ENCODE peak calls at places on chromosomes 6 and 20, in four cellular contexts. One of them, this sample, is unnamed.

GRCh38 chr6:82015043-82015442 is 232.5 kb downstream of the IBTK start:
- DNase-seq in LHCN-M2: peak
- DNase-seq in lower leg skin: no peak
- DNase-seq in smooth muscle cell of the brain vasculature: no peak
- DNase-seq in this sample: no peak

GRCh38 chr6:132443206-132443605 is 41.9 kb upstream of the MOXD1 start:
- DNase-seq in LHCN-M2: peak
- DNase-seq in lower leg skin: no peak
- DNase-seq in smooth muscle cell of the brain vasculature: no peak
- DNase-seq in this sample: no peak

GRCh38 chr6:145498425-145498824 is 236.9 kb downstream of the EPM2A start:
- DNase-seq in LHCN-M2: no peak
- DNase-seq in lower leg skin: no peak
- DNase-seq in smooth muscle cell of the brain vasculature: no peak
- DNase-seq in this sample: no peak

GRCh38 chr6:130967502-130968469 is 95.3 kb downstream of the EPB41L2 start:
- DNase-seq in LHCN-M2: peak
- DNase-seq in lower leg skin: no peak
- DNase-seq in smooth muscle cell of the brain vasculature: no peak
- DNase-seq in this sample: peak

GRCh38 chr20:47801759-47802158 is 16.5 kb upstream of the SULF2 start:
- DNase-seq in LHCN-M2: no peak
- DNase-seq in lower leg skin: no peak
- DNase-seq in smooth muscle cell of the brain vasculature: no peak
- DNase-seq in this sample: no peak

GRCh38 chr6:117210279-117210678 is 55.1 kb upstream of the VGLL2 start:
- DNase-seq in LHCN-M2: no peak
- DNase-seq in lower leg skin: no peak
- DNase-seq in smooth muscle cell of the brain vasculature: no peak
- DNase-seq in this sample: no peak

GRCh38 chr6:8888468-8888867 is 453.1 kb upstream of the SLC35B3 start:
- DNase-seq in LHCN-M2: no peak
- DNase-seq in lower leg skin: no peak
- DNase-seq in smooth muscle cell of the brain vasculature: no peak
- DNase-seq in this sample: no peak

GRCh38 chr6:130717657-130718056 is 109.5 kb upstream of the SMLR1 start:
- DNase-seq in LHCN-M2: no peak
- DNase-seq in lower leg skin: no peak
- DNase-seq in smooth muscle cell of the brain vasculature: no peak
- DNase-seq in this sample: peak

GRCh38 chr6:133205304-133205703 is 35.9 kb upstream of the EYA4 start:
- DNase-seq in LHCN-M2: no peak
- DNase-seq in lower leg skin: no peak
- DNase-seq in smooth muscle cell of the brain vasculature: no peak
- DNase-seq in this sample: peak

GRCh38 chr20:13325033-13325432 is 104.0 kb downstream of the ISM1 start:
- DNase-seq in LHCN-M2: peak
- DNase-seq in lower leg skin: no peak
- DNase-seq in smooth muscle cell of the brain vasculature: peak
- DNase-seq in this sample: peak

GRCh38 chr6:139545474-139546116 is 171.1 kb upstream of the CITED2 start:
- DNase-seq in LHCN-M2: peak
- DNase-seq in lower leg skin: no peak
- DNase-seq in smooth muscle cell of the brain vasculature: no peak
- DNase-seq in this sample: no peak

GRCh38 chr6:100808638-100809275 is 72.4 kb downstream of the ASCC3 start:
- DNase-seq in LHCN-M2: peak
- DNase-seq in lower leg skin: no peak
- DNase-seq in smooth muscle cell of the brain vasculature: no peak
- DNase-seq in this sample: no peak

GRCh38 chr6:55901765-55902164 is 26.4 kb upstream of the BMP5 start:
- DNase-seq in LHCN-M2: no peak
- DNase-seq in lower leg skin: no peak
- DNase-seq in smooth muscle cell of the brain vasculature: no peak
- DNase-seq in this sample: no peak